ENCODE peak calls at places on chromosomes 7 and 10, in seven cellular contexts. One of them, this sample, is unnamed.
A peak's percentile ranks its signal among the peaks of the same experiment; 100 is the strongest.

GRCh38 chr7:105024734-105025133 is 10.7 kb downstream of the KMT2E start:
- DNase-seq in stromal cell of bone marrow: no peak
- DNase-seq in RWPE1: no peak
- DNase-seq in epithelial cell of esophagus: peak; percentile 59
- DNase-seq in activated T-cell treated with anti-CD3 and anti-CD28 coated beads, Interleukin-2, amount 50 U/mL, for 1 hour: no peak
- DNase-seq in stimulated activated CD8-positive, alpha-beta memory T cell treated with anti-CD3 and anti-CD28 coated beads, Interleukin-2, amount 100 ng/mL, for 48 hours: no peak
- DNase-seq in DMS153: peak; percentile 63
- DNase-seq in this sample: no peak

GRCh38 chr7:47389171-47389922 is 192.6 kb downstream of the TNS3 start:
- DNase-seq in stimulated activated CD8-positive, alpha-beta memory T cell treated with anti-CD3 and anti-CD28 coated beads, Interleukin-2, amount 100 ng/mL, for 48 hours: no peak
- DNase-seq in RWPE1: no peak
- DNase-seq in DMS153: no peak
- DNase-seq in epithelial cell of esophagus: no peak
- DNase-seq in activated T-cell treated with anti-CD3 and anti-CD28 coated beads, Interleukin-2, amount 50 U/mL, for 1 hour: no peak
- DNase-seq in stromal cell of bone marrow: no peak
- DNase-seq in this sample: no peak

GRCh38 chr10:42951486-42952251 is 125.2 kb upstream of the RET start:
- DNase-seq in stromal cell of bone marrow: no peak
- DNase-seq in RWPE1: no peak
- DNase-seq in DMS153: no peak
- DNase-seq in activated T-cell treated with anti-CD3 and anti-CD28 coated beads, Interleukin-2, amount 50 U/mL, for 1 hour: no peak
- DNase-seq in epithelial cell of esophagus: no peak
- DNase-seq in stimulated activated CD8-positive, alpha-beta memory T cell treated with anti-CD3 and anti-CD28 coated beads, Interleukin-2, amount 100 ng/mL, for 48 hours: no peak
- DNase-seq in this sample: peak; percentile 81

GRCh38 chr7:8773518-8773917 is 340.1 kb downstream of the NXPH1 start:
- DNase-seq in epithelial cell of esophagus: no peak
- DNase-seq in stromal cell of bone marrow: no peak
- DNase-seq in RWPE1: no peak
- DNase-seq in DMS153: no peak
- DNase-seq in stimulated activated CD8-positive, alpha-beta memory T cell treated with anti-CD3 and anti-CD28 coated beads, Interleukin-2, amount 100 ng/mL, for 48 hours: no peak
- DNase-seq in activated T-cell treated with anti-CD3 and anti-CD28 coated beads, Interleukin-2, amount 50 U/mL, for 1 hour: no peak
- DNase-seq in this sample: no peak

GRCh38 chr7:112566392-112567324 is 85.9 kb downstream of the LSMEM1 start:
- DNase-seq in stromal cell of bone marrow: no peak
- DNase-seq in stimulated activated CD8-positive, alpha-beta memory T cell treated with anti-CD3 and anti-CD28 coated beads, Interleukin-2, amount 100 ng/mL, for 48 hours: no peak
- DNase-seq in activated T-cell treated with anti-CD3 and anti-CD28 coated beads, Interleukin-2, amount 50 U/mL, for 1 hour: no peak
- DNase-seq in epithelial cell of esophagus: no peak
- DNase-seq in RWPE1: no peak
- DNase-seq in DMS153: no peak
- DNase-seq in this sample: no peak

GRCh38 chr7:39271386-39271785 is 293.7 kb downstream of the POU6F2 start:
- DNase-seq in DMS153: peak; percentile 17
- DNase-seq in stromal cell of bone marrow: peak; percentile 18
- DNase-seq in activated T-cell treated with anti-CD3 and anti-CD28 coated beads, Interleukin-2, amount 50 U/mL, for 1 hour: no peak
- DNase-seq in stimulated activated CD8-positive, alpha-beta memory T cell treated with anti-CD3 and anti-CD28 coated beads, Interleukin-2, amount 100 ng/mL, for 48 hours: no peak
- DNase-seq in epithelial cell of esophagus: peak; percentile 19
- DNase-seq in RWPE1: no peak
- DNase-seq in this sample: no peak

GRCh38 chr10:114703377-114704125 is 45.5 kb upstream of the ABLIM1 start:
- DNase-seq in activated T-cell treated with anti-CD3 and anti-CD28 coated beads, Interleukin-2, amount 50 U/mL, for 1 hour: no peak
- DNase-seq in DMS153: no peak
- DNase-seq in stromal cell of bone marrow: no peak
- DNase-seq in RWPE1: peak; percentile 39
- DNase-seq in stimulated activated CD8-positive, alpha-beta memory T cell treated with anti-CD3 and anti-CD28 coated beads, Interleukin-2, amount 100 ng/mL, for 48 hours: no peak
- DNase-seq in epithelial cell of esophagus: peak; percentile 37
- DNase-seq in this sample: no peak

GRCh38 chr7:69182596-69183467 is 415.4 kb upstream of the AUTS2 start:
- DNase-seq in RWPE1: no peak
- DNase-seq in activated T-cell treated with anti-CD3 and anti-CD28 coated beads, Interleukin-2, amount 50 U/mL, for 1 hour: no peak
- DNase-seq in epithelial cell of esophagus: no peak
- DNase-seq in stromal cell of bone marrow: no peak
- DNase-seq in DMS153: no peak
- DNase-seq in stimulated activated CD8-positive, alpha-beta memory T cell treated with anti-CD3 and anti-CD28 coated beads, Interleukin-2, amount 100 ng/mL, for 48 hours: no peak
- DNase-seq in this sample: no peak

GRCh38 chr7:129778770-129779601 is 167.5 kb downstream of the NRF1 start:
- DNase-seq in stromal cell of bone marrow: no peak
- DNase-seq in DMS153: no peak
- DNase-seq in activated T-cell treated with anti-CD3 and anti-CD28 coated beads, Interleukin-2, amount 50 U/mL, for 1 hour: peak; percentile 32
- DNase-seq in stimulated activated CD8-positive, alpha-beta memory T cell treated with anti-CD3 and anti-CD28 coated beads, Interleukin-2, amount 100 ng/mL, for 48 hours: no peak
- DNase-seq in epithelial cell of esophagus: peak; percentile 50
- DNase-seq in RWPE1: peak; percentile 50
- DNase-seq in this sample: peak; percentile 67

GRCh38 chr7:115417662-115418061 is 495.8 kb downstream of the MDFIC start:
- DNase-seq in stimulated activated CD8-positive, alpha-beta memory T cell treated with anti-CD3 and anti-CD28 coated beads, Interleukin-2, amount 100 ng/mL, for 48 hours: no peak
- DNase-seq in epithelial cell of esophagus: no peak
- DNase-seq in RWPE1: no peak
- DNase-seq in DMS153: no peak
- DNase-seq in stromal cell of bone marrow: no peak
- DNase-seq in activated T-cell treated with anti-CD3 and anti-CD28 coated beads, Interleukin-2, amount 50 U/mL, for 1 hour: no peak
- DNase-seq in this sample: no peak

GRCh38 chr10:101901340-101901739 is 57.7 kb upstream of the KCNIP2 start:
- DNase-seq in activated T-cell treated with anti-CD3 and anti-CD28 coated beads, Interleukin-2, amount 50 U/mL, for 1 hour: no peak
- DNase-seq in stimulated activated CD8-positive, alpha-beta memory T cell treated with anti-CD3 and anti-CD28 coated beads, Interleukin-2, amount 100 ng/mL, for 48 hours: no peak
- DNase-seq in RWPE1: no peak
- DNase-seq in DMS153: no peak
- DNase-seq in stromal cell of bone marrow: no peak
- DNase-seq in epithelial cell of esophagus: no peak
- DNase-seq in this sample: no peak

GRCh38 chr10:132098539-132099421 is 33.0 kb downstream of the JAKMIP3 start:
- DNase-seq in epithelial cell of esophagus: no peak
- DNase-seq in DMS153: no peak
- DNase-seq in stromal cell of bone marrow: no peak
- DNase-seq in activated T-cell treated with anti-CD3 and anti-CD28 coated beads, Interleukin-2, amount 50 U/mL, for 1 hour: no peak
- DNase-seq in RWPE1: no peak
- DNase-seq in stimulated activated CD8-positive, alpha-beta memory T cell treated with anti-CD3 and anti-CD28 coated beads, Interleukin-2, amount 100 ng/mL, for 48 hours: no peak
- DNase-seq in this sample: no peak

GRCh38 chr10:132360766-132361447 is 28.9 kb downstream of the LRRC27 start:
- DNase-seq in activated T-cell treated with anti-CD3 and anti-CD28 coated beads, Interleukin-2, amount 50 U/mL, for 1 hour: peak; percentile 39
- DNase-seq in DMS153: no peak
- DNase-seq in stromal cell of bone marrow: no peak
- DNase-seq in epithelial cell of esophagus: no peak
- DNase-seq in RWPE1: peak; percentile 26
- DNase-seq in stimulated activated CD8-positive, alpha-beta memory T cell treated with anti-CD3 and anti-CD28 coated beads, Interleukin-2, amount 100 ng/mL, for 48 hours: peak; percentile 26
- DNase-seq in this sample: peak; percentile 89

GRCh38 chr7:41038211-41038610 is 664.7 kb downstream of the INHBA start:
- DNase-seq in RWPE1: no peak
- DNase-seq in stimulated activated CD8-positive, alpha-beta memory T cell treated with anti-CD3 and anti-CD28 coated beads, Interleukin-2, amount 100 ng/mL, for 48 hours: no peak
- DNase-seq in activated T-cell treated with anti-CD3 and anti-CD28 coated beads, Interleukin-2, amount 50 U/mL, for 1 hour: no peak
- DNase-seq in epithelial cell of esophagus: no peak
- DNase-seq in DMS153: no peak
- DNase-seq in stromal cell of bone marrow: no peak
- DNase-seq in this sample: peak; percentile 27

GRCh38 chr10:85946713-85947326 is 419.8 kb downstream of the GRID1 start:
- DNase-seq in stimulated activated CD8-positive, alpha-beta memory T cell treated with anti-CD3 and anti-CD28 coated beads, Interleukin-2, amount 100 ng/mL, for 48 hours: no peak
- DNase-seq in activated T-cell treated with anti-CD3 and anti-CD28 coated beads, Interleukin-2, amount 50 U/mL, for 1 hour: no peak
- DNase-seq in DMS153: no peak
- DNase-seq in epithelial cell of esophagus: no peak
- DNase-seq in stromal cell of bone marrow: no peak
- DNase-seq in RWPE1: no peak
- DNase-seq in this sample: no peak

GRCh38 chr10:18097524-18097923 is 42.7 kb upstream of the CACNB2 start:
- DNase-seq in activated T-cell treated with anti-CD3 and anti-CD28 coated beads, Interleukin-2, amount 50 U/mL, for 1 hour: no peak
- DNase-seq in epithelial cell of esophagus: peak; percentile 13
- DNase-seq in stimulated activated CD8-positive, alpha-beta memory T cell treated with anti-CD3 and anti-CD28 coated beads, Interleukin-2, amount 100 ng/mL, for 48 hours: no peak
- DNase-seq in DMS153: no peak
- DNase-seq in RWPE1: no peak
- DNase-seq in stromal cell of bone marrow: peak; percentile 10
- DNase-seq in this sample: no peak

GRCh38 chr10:88421590-88421989 is 161.5 kb downstream of the RNLS start:
- DNase-seq in DMS153: no peak
- DNase-seq in RWPE1: no peak
- DNase-seq in stromal cell of bone marrow: no peak
- DNase-seq in activated T-cell treated with anti-CD3 and anti-CD28 coated beads, Interleukin-2, amount 50 U/mL, for 1 hour: no peak
- DNase-seq in epithelial cell of esophagus: no peak
- DNase-seq in stimulated activated CD8-positive, alpha-beta memory T cell treated with anti-CD3 and anti-CD28 coated beads, Interleukin-2, amount 100 ng/mL, for 48 hours: no peak
- DNase-seq in this sample: no peak

GRCh38 chr10:113023017-113023416 is 73.0 kb downstream of the TCF7L2 start:
- DNase-seq in activated T-cell treated with anti-CD3 and anti-CD28 coated beads, Interleukin-2, amount 50 U/mL, for 1 hour: no peak
- DNase-seq in epithelial cell of esophagus: no peak
- DNase-seq in stimulated activated CD8-positive, alpha-beta memory T cell treated with anti-CD3 and anti-CD28 coated beads, Interleukin-2, amount 100 ng/mL, for 48 hours: no peak
- DNase-seq in stromal cell of bone marrow: no peak
- DNase-seq in DMS153: peak; percentile 4
- DNase-seq in RWPE1: no peak
- DNase-seq in this sample: no peak

GRCh38 chr7:104137971-104138370 is 69.8 kb downstream of the ORC5 start:
- DNase-seq in activated T-cell treated with anti-CD3 and anti-CD28 coated beads, Interleukin-2, amount 50 U/mL, for 1 hour: no peak
- DNase-seq in stromal cell of bone marrow: peak; percentile 36
- DNase-seq in DMS153: no peak
- DNase-seq in RWPE1: no peak
- DNase-seq in stimulated activated CD8-positive, alpha-beta memory T cell treated with anti-CD3 and anti-CD28 coated beads, Interleukin-2, amount 100 ng/mL, for 48 hours: no peak
- DNase-seq in epithelial cell of esophagus: peak; percentile 49
- DNase-seq in this sample: no peak

GRCh38 chr7:137754076-137754851 is 92.5 kb downstream of the DGKI start:
- DNase-seq in RWPE1: no peak
- DNase-seq in DMS153: no peak
- DNase-seq in epithelial cell of esophagus: no peak
- DNase-seq in stimulated activated CD8-positive, alpha-beta memory T cell treated with anti-CD3 and anti-CD28 coated beads, Interleukin-2, amount 100 ng/mL, for 48 hours: no peak
- DNase-seq in activated T-cell treated with anti-CD3 and anti-CD28 coated beads, Interleukin-2, amount 50 U/mL, for 1 hour: no peak
- DNase-seq in stromal cell of bone marrow: no peak
- DNase-seq in this sample: no peak

GRCh38 chr7:362416-363096 is 72.6 kb downstream of the FOXL3 start:
- DNase-seq in epithelial cell of esophagus: peak; percentile 14
- DNase-seq in stromal cell of bone marrow: no peak
- DNase-seq in DMS153: no peak
- DNase-seq in stimulated activated CD8-positive, alpha-beta memory T cell treated with anti-CD3 and anti-CD28 coated beads, Interleukin-2, amount 100 ng/mL, for 48 hours: no peak
- DNase-seq in activated T-cell treated with anti-CD3 and anti-CD28 coated beads, Interleukin-2, amount 50 U/mL, for 1 hour: peak; percentile 43
- DNase-seq in RWPE1: no peak
- DNase-seq in this sample: no peak

GRCh38 chr7:133863362-133864061 is 263.6 kb upstream of the LRGUK start:
- DNase-seq in activated T-cell treated with anti-CD3 and anti-CD28 coated beads, Interleukin-2, amount 50 U/mL, for 1 hour: no peak
- DNase-seq in RWPE1: no peak
- DNase-seq in stimulated activated CD8-positive, alpha-beta memory T cell treated with anti-CD3 and anti-CD28 coated beads, Interleukin-2, amount 100 ng/mL, for 48 hours: no peak
- DNase-seq in epithelial cell of esophagus: no peak
- DNase-seq in stromal cell of bone marrow: no peak
- DNase-seq in DMS153: peak; percentile 43
- DNase-seq in this sample: no peak

GRCh38 chr7:70925411-70926115 is 206.4 kb upstream of the GALNT17 start:
- DNase-seq in activated T-cell treated with anti-CD3 and anti-CD28 coated beads, Interleukin-2, amount 50 U/mL, for 1 hour: no peak
- DNase-seq in stimulated activated CD8-positive, alpha-beta memory T cell treated with anti-CD3 and anti-CD28 coated beads, Interleukin-2, amount 100 ng/mL, for 48 hours: no peak
- DNase-seq in epithelial cell of esophagus: no peak
- DNase-seq in RWPE1: no peak
- DNase-seq in stromal cell of bone marrow: no peak
- DNase-seq in DMS153: no peak
- DNase-seq in this sample: peak; percentile 61

GRCh38 chr7:19772323-19772722 is 1.1 kb downstream of the TMEM196 start:
- DNase-seq in stimulated activated CD8-positive, alpha-beta memory T cell treated with anti-CD3 and anti-CD28 coated beads, Interleukin-2, amount 100 ng/mL, for 48 hours: no peak
- DNase-seq in DMS153: no peak
- DNase-seq in epithelial cell of esophagus: peak; percentile 59
- DNase-seq in RWPE1: no peak
- DNase-seq in activated T-cell treated with anti-CD3 and anti-CD28 coated beads, Interleukin-2, amount 50 U/mL, for 1 hour: no peak
- DNase-seq in stromal cell of bone marrow: no peak
- DNase-seq in this sample: no peak

GRCh38 chr7:150716368-150716767 is at the start of gene GIMAP1:
- DNase-seq in epithelial cell of esophagus: no peak
- DNase-seq in stimulated activated CD8-positive, alpha-beta memory T cell treated with anti-CD3 and anti-CD28 coated beads, Interleukin-2, amount 100 ng/mL, for 48 hours: no peak
- DNase-seq in DMS153: no peak
- DNase-seq in stromal cell of bone marrow: no peak
- DNase-seq in activated T-cell treated with anti-CD3 and anti-CD28 coated beads, Interleukin-2, amount 50 U/mL, for 1 hour: peak; percentile 67
- DNase-seq in RWPE1: no peak
- DNase-seq in this sample: no peak